ENCODE peak calls at places on chromosome 1, in ten cellular contexts. J is breast epithelium, H is HCT116, V is prostate gland, S is K562, Q is stomach, W is suprapubic skin, I is transverse colon, G is GM12878, P is sigmoid colon. B is an unnamed sample. For H3K4me1, the result is how much of the 10 kb centered on the place peaks cover.

GRCh38 chr1:83942914-83943313 is 56.0 kb downstream of the TTLL7 start:
- DNase-seq in J (no peak), H (no peak), V (no peak), S (no peak), Q (no peak), W (no peak), I (no peak), G (no peak), P (no peak), B (no peak)

GRCh38 chr1:27306892-27307850 is 14.8 kb upstream of the TMEM222 start:
- DNase-seq in J (no peak), H (peak), V (no peak), S (peak), Q (no peak), W (no peak), I (no peak), G (no peak), P (no peak), B (no peak)

GRCh38 chr1:243890576-243890975 is 40.5 kb upstream of the AKT3 start:
- DNase-seq in J (no peak), H (no peak), V (no peak), S (no peak), Q (no peak), W (no peak), I (no peak), G (no peak), P (no peak), B (no peak)

GRCh38 chr1:109610609-109611307 is 8.7 kb downstream of the GNAT2 start:
- DNase-seq in J (no peak), H (no peak), V (no peak), S (no peak), Q (no peak), W (no peak), I (no peak), G (no peak), P (no peak), B (no peak)

GRCh38 chr1:162994921-162995320 is 74.2 kb upstream of the RGS4 start:
- DNase-seq in J (no peak), H (no peak), V (no peak), S (no peak), Q (no peak), W (no peak), I (no peak), G (no peak), P (no peak), B (no peak)

GRCh38 chr1:48530727-48531351 is 58.8 kb upstream of the SPATA6 start:
- DNase-seq in J (no peak), H (peak), V (peak), S (peak), Q (peak), W (no peak), I (peak), G (no peak), P (no peak), B (peak)

GRCh38 chr1:53982034-53982761 is 35.8 kb downstream of the LDLRAD1 start:
- DNase-seq in J (peak), H (no peak), V (peak), S (no peak), Q (no peak), W (peak), I (peak), G (no peak), P (no peak), B (peak)

GRCh38 chr1:235326719-235327558 is 1.0 kb downstream of the ARID4B start:
- DNase-seq in J (peak), H (no peak), V (peak), S (peak), Q (peak), W (peak), I (peak), G (peak), P (peak), B (peak)

GRCh38 chr1:178196631-178197030 is 102.7 kb downstream of the RASAL2 start:
- DNase-seq in J (no peak), H (no peak), V (no peak), S (no peak), Q (no peak), W (no peak), I (no peak), G (no peak), P (no peak), B (no peak)

GRCh38 chr1:162389021-162389818 is 7.7 kb downstream of the C1orf226 start:
- DNase-seq in J (no peak), H (no peak), V (no peak), S (no peak), Q (no peak), W (no peak), I (no peak), G (no peak), P (no peak), B (no peak)

GRCh38 chr1:237851209-237851845 is 39.4 kb downstream of the ZP4 start:
- DNase-seq in J (no peak), H (no peak), V (no peak), S (peak), Q (peak), W (no peak), I (peak), G (no peak), P (no peak), B (no peak)

GRCh38 chr1:109918077-109918606 is 7.5 kb downstream of the CSF1 start:
- DNase-seq in J (no peak), H (no peak), V (no peak), S (peak), Q (no peak), W (no peak), I (no peak), G (no peak), P (peak), B (peak)

GRCh38 chr1:36326499-36326898 is 3.1 kb upstream of the EVA1B start:
- DNase-seq in J (no peak), H (no peak), V (no peak), S (peak), Q (no peak), W (no peak), I (no peak), G (no peak), P (no peak), B (no peak)

GRCh38 chr1:66552829-66553228 is 18.9 kb downstream of the SGIP1 start:
- DNase-seq in J (no peak), H (no peak), V (no peak), S (no peak), Q (no peak), W (no peak), I (no peak), G (no peak), P (peak), B (peak)

GRCh38 chr1:24151175-24151533 is 8.2 kb upstream of the IL22RA1 start:
- DNase-seq in J (peak), H (no peak), V (peak), S (no peak), Q (peak), W (no peak), I (peak), G (no peak), P (no peak), B (no peak)

GRCh38 chr1:33010946-33011731 is 25.5 kb downstream of the AK2 start:
- DNase-seq in J (peak), H (no peak), V (peak), S (no peak), Q (peak), W (peak), I (no peak), G (no peak), P (peak), B (peak)

GRCh38 chr1:234836045-234836681 is 226.2 kb upstream of the IRF2BP2 start:
- DNase-seq in J (no peak), H (no peak), V (no peak), S (no peak), Q (no peak), W (no peak), I (no peak), G (no peak), P (no peak), B (peak)

GRCh38 chr1:51236548-51237312 is 657 bp downstream of the RNF11 start:
- DNase-seq in J (peak), H (no peak), V (peak), S (peak), Q (peak), W (peak), I (peak), G (no peak), P (peak), B (peak)

GRCh38 chr1:8015036-8015808 is 10.9 kb downstream of the ERRFI1 start:
- DNase-seq in J (no peak), H (no peak), V (peak), S (peak), Q (no peak), W (no peak), I (peak), G (peak), P (no peak), B (peak)

GRCh38 chr1:160722726-160723125 is 11.1 kb upstream of the CD48 start:
- DNase-seq in J (no peak), H (no peak), V (no peak), S (no peak), Q (no peak), W (no peak), I (no peak), G (no peak), P (no peak), B (no peak)

GRCh38 chr1:231420959-231421615 is 1.0 kb downstream of the EGLN1 start:
- DNase-seq in J (peak), H (no peak), V (peak), S (peak), Q (peak), W (peak), I (peak), G (no peak), P (peak), B (peak)

GRCh38 chr1:2347907-2348306 is 43.4 kb downstream of the MORN1 start:
- DNase-seq in J (no peak), H (no peak), V (no peak), S (no peak), Q (no peak), W (peak), I (no peak), G (no peak), P (peak), B (no peak)

GRCh38 chr1:71987210-71987609 is 295.1 kb downstream of the NEGR1 start:
- DNase-seq in J (no peak), H (no peak), V (no peak), S (no peak), Q (no peak), W (no peak), I (no peak), G (no peak), P (no peak), B (no peak)

GRCh38 chr1:241715956-241716355 is 63.9 kb downstream of the WDR64 start:
- DNase-seq in J (no peak), H (no peak), V (no peak), S (no peak), Q (no peak), W (no peak), I (no peak), G (no peak), P (no peak), B (no peak)

DNA sequence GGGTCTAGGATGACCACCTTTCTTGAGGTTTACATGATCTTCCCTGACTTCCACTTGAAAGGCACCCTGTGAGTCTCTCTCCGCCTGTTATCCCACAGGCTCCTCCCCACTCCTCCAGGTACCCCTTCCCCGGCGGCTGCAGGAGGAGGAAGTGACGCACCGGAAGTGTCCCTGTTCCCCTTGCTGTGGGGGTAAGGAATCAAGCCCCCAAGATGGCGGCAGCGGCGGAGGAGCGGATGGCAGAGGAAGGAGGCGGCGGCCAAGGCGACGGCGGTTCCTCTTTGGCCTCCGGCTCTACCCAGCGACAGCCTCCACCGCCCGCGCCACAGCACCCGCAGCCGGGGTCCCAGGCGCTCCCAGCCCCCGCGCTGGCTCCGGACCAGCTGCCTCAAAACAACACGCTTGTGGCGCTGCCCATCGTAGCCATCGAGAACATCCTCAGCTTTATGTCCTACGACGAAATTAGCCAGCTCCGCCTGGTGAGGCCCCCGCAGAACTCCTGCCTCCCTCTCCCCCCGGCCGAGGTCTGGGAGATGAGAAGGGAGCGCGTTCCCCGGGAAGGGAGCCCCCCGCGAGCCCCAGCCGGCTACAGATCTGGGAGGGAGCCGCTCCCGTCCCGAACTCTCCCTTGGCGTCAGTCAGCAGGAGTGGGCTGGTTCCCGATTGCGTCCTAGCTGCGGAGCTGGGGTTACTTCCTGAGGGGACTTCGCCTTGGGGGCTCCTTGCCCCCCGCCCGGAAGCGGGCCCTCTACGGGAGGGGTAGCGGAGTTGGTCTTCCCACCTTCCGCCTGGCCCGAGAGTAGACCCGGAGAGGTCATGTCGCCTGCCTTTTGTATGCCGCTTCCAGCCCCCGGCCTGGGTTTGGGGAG is at the start of gene FBXO28:
- DNase-seq in J (peak), H (peak), V (peak), S (peak), Q (peak), W (peak), I (peak), G (peak), P (peak), B (peak)
- TF ChIP-seq POLR2A in J (peak), H (peak), V (peak), S (peak), Q (no peak), W (peak), I (peak), G (peak), P (peak), B (peak)

GRCh38 chr1:183022202-183023145 is 746 bp upstream of the LAMC1 start:
- DNase-seq in J (peak), H (peak), V (peak), S (peak), Q (peak), W (peak), I (peak), G (peak), P (peak), B (peak)
- TF ChIP-seq POLR2AphosphoS5 in J (peak), H (peak), V (peak), S (no peak), Q (peak), W (peak), I (peak), G (peak), P (peak), B (peak)

DNA sequence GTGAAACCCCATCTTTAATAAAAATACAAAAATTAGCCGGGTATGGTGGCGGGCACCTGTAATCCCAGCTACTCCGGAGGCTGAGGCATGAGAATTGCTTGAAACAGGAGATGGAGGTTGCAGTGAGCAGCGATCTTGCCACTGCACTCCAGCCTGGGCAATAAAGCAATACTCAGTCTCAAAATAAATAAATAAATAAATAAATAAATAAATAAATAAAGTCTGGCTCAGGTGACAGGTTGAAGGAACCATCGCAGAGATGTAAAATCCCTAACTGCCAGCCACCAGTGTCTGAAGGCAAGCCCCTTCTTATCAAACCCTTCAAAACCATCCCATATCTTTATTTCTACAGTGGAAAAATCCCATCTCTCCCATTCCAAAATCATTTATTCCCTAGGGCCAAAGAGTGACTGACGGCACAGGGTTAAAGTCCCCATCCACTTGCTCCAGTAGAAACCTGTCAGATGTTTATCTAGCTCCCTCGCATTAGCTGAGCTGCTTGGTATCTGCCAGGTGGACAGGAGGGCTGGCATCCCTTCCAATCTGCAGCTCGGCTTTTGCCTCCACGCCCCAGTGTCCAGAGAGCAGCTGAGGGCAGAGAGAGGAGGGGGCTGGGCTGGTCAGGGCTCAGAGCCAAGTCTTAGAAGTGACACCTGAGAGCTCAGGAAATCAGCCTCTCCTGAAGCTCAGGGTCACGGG is 5.0 kb downstream of the CSRP1 start:
- DNase-seq in J (peak), H (no peak), V (peak), S (no peak), Q (no peak), W (no peak), I (no peak), G (no peak), P (peak), B (no peak)
- H3K4me1 ChIP-seq in J (under half), H (under half), V (under half), S (under half), Q (half or more), W (half or more), I (under half), G (under half), P (half or more), B (half or more)

DNA sequence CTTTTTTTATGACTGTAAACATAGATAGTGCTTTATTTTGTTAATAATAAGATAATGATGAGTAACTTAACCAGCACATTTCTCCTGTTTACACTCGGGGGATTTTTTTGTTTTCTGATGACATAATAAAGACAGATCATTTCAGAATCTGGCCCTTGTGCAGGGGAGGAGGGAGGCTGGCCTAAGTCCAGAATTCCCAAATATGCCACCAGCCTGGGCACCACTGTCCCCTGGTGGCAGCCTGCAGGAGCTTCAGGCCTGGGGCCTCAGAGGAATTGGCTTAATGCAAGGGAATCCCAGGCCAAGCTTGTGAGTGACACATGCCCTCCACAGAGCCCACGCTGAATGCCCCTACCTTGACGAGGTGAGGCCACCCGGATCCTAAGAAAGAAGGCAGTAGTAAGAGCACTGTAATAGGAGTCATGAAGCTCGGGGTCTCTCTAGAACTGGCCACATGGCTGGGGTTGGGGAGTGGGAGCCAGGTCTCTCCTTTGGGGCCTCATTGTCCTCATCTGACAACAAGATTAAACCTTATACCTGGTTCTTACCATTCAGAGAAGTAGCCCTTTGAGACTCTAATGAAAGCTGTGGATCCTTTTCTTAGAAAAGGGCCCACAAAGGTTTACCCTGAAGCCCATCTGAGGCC is 24.1 kb downstream of the ETNK2 start:
- DNase-seq in J (peak), H (peak), V (peak), S (peak), Q (peak), W (peak), I (peak), G (no peak), P (peak), B (peak)
- TF ChIP-seq POLR2A in J (no peak), H (no peak), V (no peak), S (no peak), Q (no peak), W (no peak), I (no peak), G (no peak), P (no peak), B (no peak)

B was measured in endothelial cell of umbilical vein.